ENCODE peak calls at places on chromosomes 2 and 18, in four cellular contexts. Z is CD4-positive, CD25-positive, alpha-beta regulatory T cell; K is HCT116; W is thyroid gland. L is an unnamed sample. For H3K9me3 and H3K27me3, the result is how much of the 10 kb centered on the place peaks cover.

GRCh38 chr18:78153362-78153761 is 826.3 kb upstream of the SALL3 start:
- DNase-seq in Z (no peak), K (no peak), W (no peak), L (no peak)

GRCh38 chr18:49690307-49690706 is 123.0 kb downstream of the ACAA2 start:
- DNase-seq in Z (no peak), K (peak), W (no peak), L (no peak)

GRCh38 chr18:76493213-76494107 is 1.6 kb downstream of the ZNF516 start:
- DNase-seq in Z (peak), K (no peak), W (peak), L (no peak)

GRCh38 chr2:62216113-62216512 is 20.2 kb downstream of the B3GNT2 start:
- DNase-seq in Z (no peak), K (no peak), W (no peak), L (no peak)

GRCh38 chr18:59617468-59617932 is 79.7 kb downstream of the CCBE1 start:
- DNase-seq in Z (no peak), K (no peak), W (peak), L (no peak)

GRCh38 chr18:69969491-69969890 is 21.8 kb upstream of the CD226 start:
- DNase-seq in Z (no peak), K (no peak), W (no peak), L (no peak)

GRCh38 chr18:42929857-42930256 is 185.6 kb downstream of the RIT2 start:
- DNase-seq in Z (no peak), K (no peak), W (no peak), L (no peak)

GRCh38 chr2:182077451-182078142 is 91.9 kb downstream of the PPP1R1C start:
- DNase-seq in Z (peak), K (peak), W (peak), L (peak)

GRCh38 chr2:176518823-176519222 is 249.6 kb downstream of the MTX2 start:
- DNase-seq in Z (no peak), K (no peak), W (no peak), L (no peak)

GRCh38 chr18:44740000-44740399 is 59.3 kb downstream of the SETBP1 start:
- DNase-seq in Z (no peak), K (no peak), W (no peak), L (no peak)

GRCh38 chr2:47520825-47521665 is 118.1 kb downstream of the MSH2 start:
- DNase-seq in Z (peak), K (no peak), W (peak), L (peak)

GRCh38 chr2:64325852-64326577 is 127.9 kb upstream of the LGALSL start:
- DNase-seq in Z (peak), K (no peak), W (no peak), L (peak)

GRCh38 chr2:191758420-191759199 is 80.7 kb downstream of the NABP1 start:
- DNase-seq in Z (peak), K (peak), W (peak), L (peak)

GRCh38 chr2:75100011-75100680 is 99.2 kb downstream of the TACR1 start:
- DNase-seq in Z (no peak), K (no peak), W (no peak), L (no peak)

GRCh38 chr2:217434183-217434620 is 568.6 kb downstream of the TNS1 start:
- DNase-seq in Z (peak), K (peak), W (peak), L (no peak)

GRCh38 chr2:206873426-206873825 is 65.9 kb upstream of the CPO start:
- DNase-seq in Z (peak), K (no peak), W (no peak), L (no peak)

GRCh38 chr2:31397099-31397498 is 17.4 kb downstream of the XDH start:
- DNase-seq in Z (no peak), K (no peak), W (peak), L (no peak)

GRCh38 chr2:238785528-238785860 is 62.4 kb upstream of the TWIST2 start:
- DNase-seq in Z (no peak), K (no peak), W (no peak), L (no peak)

GRCh38 chr2:109384308-109385271 is 229.2 kb downstream of the SEPTIN10 start:
- DNase-seq in Z (no peak), K (no peak), W (peak), L (no peak)

GRCh38 chr2:222352981-222353380 is 54.2 kb upstream of the PAX3 start:
- DNase-seq in Z (no peak), K (no peak), W (no peak), L (no peak)

GRCh38 chr18:48879008-48879431 is 71.7 kb downstream of the SMAD7 start:
- DNase-seq in Z (no peak), K (no peak), W (no peak), L (no peak)

GRCh38 chr2:57278451-57278850 is 768.2 kb upstream of the VRK2 start:
- DNase-seq in Z (no peak), K (no peak), W (no peak), L (no peak)

GRCh38 chr2:1550076-1550475 is 136.8 kb downstream of the TPO start:
- DNase-seq in Z (no peak), K (no peak), W (no peak), L (no peak)

GRCh38 chr18:30806823-30807222 is 235.7 kb downstream of the DSC3 start:
- DNase-seq in Z (no peak), K (no peak), W (no peak), L (no peak)

GRCh38 chr2:131641414-131642206 is 113.9 kb downstream of the CCDC74A start:
- DNase-seq in Z (no peak), K (no peak), W (no peak), L (no peak)

GRCh38 chr18:3983351-3983969 is 471.6 kb downstream of the DLGAP1 start:
- DNase-seq in Z (no peak), K (no peak), W (no peak), L (no peak)

GRCh38 chr2:165791811-165792454 is 2.1 kb downstream of the GALNT3 start:
- DNase-seq in Z (no peak), K (no peak), W (no peak), L (no peak)

GRCh38 chr2:127864877-127865276 is 6.9 kb upstream of the POLR2D start:
- DNase-seq in Z (no peak), K (no peak), W (no peak), L (no peak)

GRCh38 chr2:196372811-196373664 is 201.7 kb upstream of the STK17B start:
- DNase-seq in Z (no peak), K (no peak), W (no peak), L (no peak)

GRCh38 chr18:23291456-23292205 is 156.3 kb downstream of the CABLES1 start:
- DNase-seq in Z (no peak), K (peak), W (peak), L (no peak)

DNA sequence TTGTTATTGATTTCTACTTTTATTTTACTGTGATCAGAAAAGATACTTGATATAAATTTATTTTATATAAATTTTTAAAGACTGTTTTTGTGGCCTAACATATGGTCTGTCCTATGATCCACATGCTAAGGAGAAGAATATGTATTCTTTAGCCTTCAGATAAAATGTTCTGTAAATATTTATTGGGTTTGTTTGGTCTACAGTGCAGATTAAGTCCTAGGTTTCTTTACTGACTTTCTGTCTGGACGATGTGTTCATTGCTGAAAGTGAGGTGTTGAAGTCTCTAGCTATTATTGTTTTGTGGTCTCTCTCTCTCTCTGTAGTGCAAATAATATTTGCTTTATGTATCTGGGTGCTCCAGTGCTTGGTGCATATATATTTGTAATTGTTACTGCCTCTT is 30.1 kb downstream of the OXER1 start:
- DNase-seq in Z (no peak), K (no peak), W (no peak), L (no peak)
- H3K9me3 ChIP-seq in Z (under half), K (under half), W (under half), L (under half)

GRCh38 chr2:150136407-150136806 is 351.1 kb downstream of the RND3 start:
- DNase-seq in Z (no peak), K (no peak), W (no peak), L (no peak)

GRCh38 chr2:150133623-150134022 is 353.8 kb downstream of the RND3 start:
- DNase-seq in Z (peak), K (peak), W (no peak), L (no peak)

GRCh38 chr2:150136901-150137300 is 350.6 kb downstream of the RND3 start:
- DNase-seq in Z (no peak), K (no peak), W (no peak), L (no peak)

GRCh38 chr2:150135223-150135883 is 352.1 kb downstream of the RND3 start:
- DNase-seq in Z (no peak), K (no peak), W (no peak), L (no peak)

DNA sequence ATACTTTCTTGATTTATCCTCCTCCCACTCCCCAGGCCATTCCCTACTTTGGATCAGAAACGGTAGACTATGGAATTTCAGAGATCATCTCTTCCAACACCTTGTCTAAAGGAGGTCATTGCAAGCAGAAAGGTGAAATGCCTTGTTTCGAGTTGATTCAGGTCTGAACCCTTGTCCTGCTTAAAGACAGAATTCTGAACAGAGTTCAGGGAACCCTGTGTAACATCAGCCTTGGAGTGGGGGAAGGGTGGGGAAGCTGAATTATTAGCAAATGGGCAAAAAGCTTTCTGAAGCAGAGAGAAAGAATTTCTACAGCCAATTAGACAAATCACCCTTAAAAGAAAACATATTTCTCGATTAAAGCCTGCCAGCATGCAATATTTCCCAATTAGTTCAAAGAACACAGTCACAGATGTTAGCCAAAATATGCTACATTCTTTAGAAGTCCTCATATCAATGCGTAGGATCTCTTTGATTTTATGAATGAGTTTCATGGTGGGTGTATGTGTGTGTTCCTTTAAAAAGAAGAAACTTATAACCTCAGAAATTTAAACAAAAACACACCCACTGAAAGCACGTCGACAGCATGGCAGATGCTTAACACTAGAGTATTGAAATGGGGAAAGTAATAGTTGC is 353.1 kb downstream of the RND3 start:
- DNase-seq in Z (no peak), K (no peak), W (no peak), L (no peak)
- H3K4me3 ChIP-seq in Z (no peak), K (no peak), W (no peak), L (no peak)

DNA sequence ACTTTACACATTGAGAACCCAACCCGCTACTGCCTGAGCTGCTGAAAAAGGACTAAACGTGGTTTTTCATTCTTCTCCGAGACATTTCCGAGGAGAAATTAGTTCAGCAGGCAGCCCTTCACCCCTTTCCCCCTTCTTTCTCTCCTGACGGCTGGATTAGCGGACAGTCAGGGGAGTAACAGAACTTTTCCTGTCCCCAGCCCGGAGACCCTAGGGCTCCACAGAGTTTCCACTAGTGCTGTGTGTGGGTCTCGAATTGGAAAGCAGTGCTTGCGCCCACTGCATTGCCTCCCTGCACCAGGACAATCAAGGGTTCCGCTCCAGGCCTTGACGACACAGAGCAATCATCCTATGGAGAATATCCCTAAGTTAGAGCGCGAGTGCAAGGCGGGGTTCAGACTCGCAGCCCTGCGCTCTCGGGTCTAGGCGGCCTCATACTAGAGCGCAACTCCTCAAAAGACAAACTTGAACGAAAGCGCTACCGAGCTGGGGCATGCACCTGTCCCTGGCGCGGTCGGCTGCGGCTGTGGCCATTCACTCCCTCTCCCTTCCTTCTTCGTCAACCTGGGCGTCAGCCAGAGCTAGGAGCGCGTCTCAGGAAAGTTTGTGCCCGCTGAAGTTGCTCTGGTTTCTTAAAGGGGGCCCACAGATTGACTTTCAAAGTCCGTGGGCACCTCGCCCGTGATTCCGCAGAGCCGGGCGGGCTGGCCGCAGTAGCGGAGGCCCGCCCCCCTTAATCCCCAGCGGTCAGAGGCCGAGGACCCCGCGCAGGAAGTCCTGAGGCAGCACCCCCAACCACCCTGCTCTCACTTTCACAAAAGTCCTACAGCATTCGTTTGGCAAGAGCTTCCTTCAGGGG is 811 bp downstream of the OSR1 start:
- DNase-seq in Z (no peak), K (no peak), W (peak), L (no peak)
- H3K27me3 ChIP-seq in Z (half or more), K (under half), W (under half), L (half or more)

DNA sequence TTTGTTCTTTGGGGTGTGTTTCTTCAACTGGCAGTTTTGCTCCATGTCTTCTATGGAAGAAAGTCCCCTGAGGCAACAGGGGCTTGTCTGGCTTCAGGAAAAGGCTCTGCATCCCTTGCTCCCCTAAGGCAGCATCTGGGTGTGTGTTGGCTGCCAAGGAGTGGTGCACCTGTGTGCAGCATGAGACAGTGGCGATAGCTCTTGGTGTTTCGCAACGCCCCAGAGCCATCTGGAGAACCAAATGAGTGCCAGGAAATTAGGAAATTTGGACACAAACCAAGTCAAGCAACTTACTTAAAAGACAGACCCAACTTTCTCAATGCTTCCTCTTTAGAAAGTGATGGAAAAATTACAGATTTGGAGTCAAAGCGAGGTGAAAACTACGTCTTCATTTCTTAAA is 1044.4 kb upstream of the CNTNAP5 start:
- DNase-seq in Z (no peak), K (no peak), W (no peak), L (no peak)
- H3K9me3 ChIP-seq in Z (under half), K (under half), W (under half), L (under half)

DNA sequence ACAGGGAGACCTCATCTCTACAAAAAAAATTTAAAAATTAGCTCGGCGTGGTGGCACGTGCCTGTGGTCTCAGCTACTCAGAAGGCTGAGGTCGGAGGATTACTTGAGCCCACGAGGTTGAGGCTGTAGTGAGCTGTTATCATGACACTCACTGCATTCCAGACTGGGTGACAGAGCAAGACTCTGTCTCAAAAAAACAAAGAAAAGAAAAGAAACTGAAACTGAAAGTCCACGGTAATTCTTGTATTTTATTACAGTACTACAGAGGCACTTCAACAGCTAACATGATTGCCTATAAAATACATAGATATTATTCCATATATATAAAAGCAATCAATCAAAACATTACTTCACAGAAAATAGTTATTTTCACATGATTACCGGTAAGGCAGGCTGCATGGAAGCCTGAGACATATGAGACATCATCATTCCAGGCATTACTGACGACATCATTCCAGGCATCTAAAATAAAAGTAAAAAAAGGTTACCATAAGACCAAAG is 23.1 kb downstream of the PRPF40A start:
- DNase-seq in Z (peak), K (no peak), W (no peak), L (peak)
- H3K4me3 ChIP-seq in Z (peak), K (no peak), W (no peak), L (no peak)